ENCODE peak calls at places on chromosome 14, in five cellular contexts. X is keratinocyte, U is pancreas, N is cardiac muscle cell, E is adrenal gland. K is an unnamed sample.

GRCh38 chr14:19799880-19800279 is 3.7 kb upstream of the OR4N2 start:
- DNase-seq in U (no peak), N (no peak), X (no peak), E (no peak), K (no peak)

GRCh38 chr14:80167793-80168448 is 43.4 kb downstream of the DIO2 start:
- DNase-seq in U (no peak), N (no peak), E (no peak), X (no peak), K (no peak)

GRCh38 chr14:32339188-32339587 is 10.1 kb downstream of the AKAP6 start:
- DNase-seq in E (no peak), X (no peak), N (no peak), U (no peak), K (no peak)

GRCh38 chr14:89399594-89400068 is 17.4 kb downstream of the FOXN3 start:
- DNase-seq in U (no peak), X (no peak), E (no peak), N (peak; percentile 92), K (no peak)

GRCh38 chr14:73753887-73754880 is 40.0 kb upstream of the PNMA1 start:
- DNase-seq in U (no peak), E (no peak), N (peak; percentile 38), X (no peak), K (peak; percentile 70)

GRCh38 chr14:58914271-58914855 is 274.1 kb upstream of the DAAM1 start:
- DNase-seq in E (no peak), N (peak; percentile 11), U (no peak), X (no peak), K (no peak)

GRCh38 chr14:35470775-35471174 is 63.2 kb upstream of the INSM2 start:
- DNase-seq in E (no peak), N (peak; percentile 45), U (no peak), X (no peak), K (no peak)

GRCh38 chr14:105167303-105168092 is 1.1 kb downstream of the JAG2 start:
- DNase-seq in N (no peak), X (no peak), E (no peak), U (no peak), K (peak; percentile 26)

GRCh38 chr14:89507521-89507920 is 90.5 kb upstream of the FOXN3 start:
- DNase-seq in U (no peak), N (peak; percentile 46), X (peak; percentile 73), E (no peak), K (no peak)

GRCh38 chr14:75322746-75323145 is 44.1 kb downstream of the FOS start:
- DNase-seq in E (no peak), X (no peak), U (no peak), N (no peak), K (no peak)

GRCh38 chr14:74502236-74503019 is 8.9 kb downstream of the ISCA2 start:
- DNase-seq in E (peak; percentile 54), N (peak; percentile 58), U (no peak), X (no peak), K (no peak)

GRCh38 chr14:93977790-93978581 is 1.6 kb upstream of the ASB2 start:
- DNase-seq in N (no peak), X (no peak), U (no peak), E (no peak), K (peak; percentile 54)

GRCh38 chr14:45610303-45610702 is 357.3 kb upstream of the MIS18BP1 start:
- DNase-seq in U (no peak), N (no peak), X (no peak), E (no peak), K (no peak)

DNA sequence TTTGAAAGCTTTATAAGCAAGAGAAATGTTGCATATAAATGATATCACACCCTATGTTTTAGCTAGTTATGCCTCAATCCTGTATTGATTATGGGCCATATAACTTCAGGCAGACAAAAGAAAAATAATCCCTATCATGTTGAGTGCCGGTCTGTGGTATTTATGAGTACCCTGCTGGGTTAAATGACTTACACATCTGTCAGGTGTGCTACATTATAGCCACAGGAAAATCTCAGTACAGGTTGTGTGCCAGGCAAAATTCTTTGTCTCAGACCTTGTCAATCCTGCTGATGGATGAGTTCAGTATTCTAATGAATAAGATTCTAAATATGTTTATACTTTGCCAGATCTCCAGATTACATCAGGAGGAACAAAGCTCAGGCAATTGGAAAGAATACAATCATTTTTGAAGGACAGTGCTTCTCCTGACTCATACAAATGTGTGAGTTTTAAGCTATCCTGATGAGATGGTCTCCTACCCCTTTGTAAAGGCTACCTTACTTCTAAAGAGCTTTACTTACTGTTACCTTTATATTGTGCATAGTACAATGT is 109.8 kb upstream of the FOXG1 start:
- DNase-seq in X (no peak), N (no peak), E (no peak), U (no peak), K (no peak)
- H3K27ac ChIP-seq in X (no peak overlapping the region), N (no peak overlapping the region), E (no peak overlapping the region), U (no peak overlapping the region), K (no peak overlapping the region)

GRCh38 chr14:98433436-98433835 is 838.6 kb downstream of the BCL11B start:
- DNase-seq in U (no peak), X (no peak), E (peak; percentile 64), N (no peak), K (no peak)

DNA sequence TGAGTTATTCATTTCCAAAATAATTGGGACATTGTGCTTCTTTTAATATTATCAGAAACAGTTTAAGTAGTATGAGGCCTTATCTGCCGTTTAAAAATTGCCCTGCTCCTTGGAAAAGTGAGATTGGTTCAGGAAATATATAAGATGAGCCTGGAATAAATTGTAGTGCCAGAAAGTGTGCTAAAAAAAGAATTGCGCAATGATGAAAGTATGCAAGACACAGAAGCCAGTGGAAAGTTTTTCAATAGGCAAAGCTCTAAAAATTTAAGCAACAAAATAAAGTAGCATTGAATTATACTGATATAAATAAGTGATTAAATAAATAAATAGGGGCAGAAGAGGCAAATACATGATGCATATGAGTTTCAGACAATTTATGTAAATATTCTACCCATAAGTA is 834.9 kb downstream of the BCL11B start:
- DNase-seq in X (no peak), E (no peak), N (no peak), U (no peak), K (no peak)
- H3K4me3 ChIP-seq in X (no peak overlapping the region), E (no peak overlapping the region), N (no peak overlapping the region), U (no peak overlapping the region), K (no peak overlapping the region)

DNA sequence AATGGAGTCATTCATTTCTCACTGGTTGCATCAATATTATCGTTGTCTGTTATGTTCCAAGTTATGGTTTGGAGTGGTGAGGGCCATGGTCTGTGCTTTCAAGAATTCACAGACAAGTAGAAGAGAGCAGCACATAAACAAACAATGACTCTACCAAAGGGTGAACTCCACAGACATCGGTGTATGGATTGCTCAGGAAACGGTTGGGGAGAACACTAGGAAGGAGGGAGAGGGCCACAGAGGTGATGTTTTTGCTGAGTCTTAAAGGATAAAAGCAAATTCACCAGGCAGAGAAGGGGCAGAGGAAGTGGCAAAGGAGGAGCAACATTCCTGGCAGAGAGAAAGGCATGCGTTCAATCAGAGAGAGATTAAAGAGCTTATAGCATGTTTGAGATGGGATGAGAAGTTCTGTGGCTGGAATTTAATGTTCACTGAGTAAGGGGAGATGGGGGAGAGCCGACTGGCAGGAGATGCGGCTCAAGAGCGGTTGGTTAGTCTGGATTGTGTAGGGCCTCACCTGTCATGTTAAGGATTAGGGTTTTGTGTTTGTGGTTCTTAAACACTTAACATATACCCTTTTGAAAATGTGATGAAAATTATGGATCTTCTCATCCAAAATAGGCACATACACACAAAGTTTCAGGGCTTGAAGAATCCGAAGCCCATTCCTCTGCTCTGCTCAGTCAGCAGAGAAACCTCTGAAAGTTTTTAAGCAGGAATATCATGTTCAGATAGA is 42.3 kb upstream of the FRMD6 start:
- DNase-seq in X (no peak), E (no peak), U (no peak), N (no peak), K (no peak)
- H3K27ac ChIP-seq in X (no peak overlapping the region), E (no peak overlapping the region), U (no peak overlapping the region), N (no peak overlapping the region), K (no peak overlapping the region)

GRCh38 chr14:24401810-24402702 is 3.3 kb downstream of the NYNRIN start:
- DNase-seq in U (no peak), X (no peak), N (no peak), E (no peak), K (no peak)
- H3K4me3 ChIP-seq in U (no peak overlapping the region), X (no peak overlapping the region), N (no peak overlapping the region), E (no peak overlapping the region), K (no peak overlapping the region)

DNA sequence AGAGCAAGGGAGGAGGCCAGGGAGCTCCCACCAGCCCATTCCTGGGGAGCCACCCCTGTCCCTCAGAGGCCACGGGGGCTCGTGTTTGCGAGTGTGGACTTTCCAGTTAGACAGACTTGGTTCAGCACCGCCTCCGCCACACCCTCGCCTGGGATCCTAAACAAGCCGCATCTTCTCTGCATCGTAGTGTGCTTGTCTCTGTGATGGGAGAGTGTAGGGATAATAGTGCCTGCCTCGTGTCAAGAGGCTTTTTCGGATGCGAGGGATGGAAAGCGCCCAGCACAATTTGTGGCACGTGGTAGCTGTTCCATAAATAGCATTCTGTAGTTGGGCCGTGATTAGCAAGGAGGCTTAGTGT is 1.3 kb upstream of the PPP1R13B start:
- DNase-seq in E (no peak), U (no peak), X (no peak), N (no peak), K (peak; percentile 58)
- H3K27ac ChIP-seq in E (peak overlapping the region; percentile 86), U (peak overlapping the region; percentile 84), X (no peak overlapping the region), N (peak overlapping the region; percentile 87), K (peak overlapping the region; percentile 87)

GRCh38 chr14:22837750-22838538 is 1.6 kb downstream of the MMP14 start:
- DNase-seq in U (no peak), X (no peak), N (peak; percentile 78), E (no peak), K (peak; percentile 55)
- H3K4me3 ChIP-seq in U (peak overlapping the region; percentile 80), X (peak overlapping the region; percentile 92), N (peak overlapping the region; percentile 60), E (peak overlapping the region; percentile 90), K (peak overlapping the region; percentile 97)

DNA sequence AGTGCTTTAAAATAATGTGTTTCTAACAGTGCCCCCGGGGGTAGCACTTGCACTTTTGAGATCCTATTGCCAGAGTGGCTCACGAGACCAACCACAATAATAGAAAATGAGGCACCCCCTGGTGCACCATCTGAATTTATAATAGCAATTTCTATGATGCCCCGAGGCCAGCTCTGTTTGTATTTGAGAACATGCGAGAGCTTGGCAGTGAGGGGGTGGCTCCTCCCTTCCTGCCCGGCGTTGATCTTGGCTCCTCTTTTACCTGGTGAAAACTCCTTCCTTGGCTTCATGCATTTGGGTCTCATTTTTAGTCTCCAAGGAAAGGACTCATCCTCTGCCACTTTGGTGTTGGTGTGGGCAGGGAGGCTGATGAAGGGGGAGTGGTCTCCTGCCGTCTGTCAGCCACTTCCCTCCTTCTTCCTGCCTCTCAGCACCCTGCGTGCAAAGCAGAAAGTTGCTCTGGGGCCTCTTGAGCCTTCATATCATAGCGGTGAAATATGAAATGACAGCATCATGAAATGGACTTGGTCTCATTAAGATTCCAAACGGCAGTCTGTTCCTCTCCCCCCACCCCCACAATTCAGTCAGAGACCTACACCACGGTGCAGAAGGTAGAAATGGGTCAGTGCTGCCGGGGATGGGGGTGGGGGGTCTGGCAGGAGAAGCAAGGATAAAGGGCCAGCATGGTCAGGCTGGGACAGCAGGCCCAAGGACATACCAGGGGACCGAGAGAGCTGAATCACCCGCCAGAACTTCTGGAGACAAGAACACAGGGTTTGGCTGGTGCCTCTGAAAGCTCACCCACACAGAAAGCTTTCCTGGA is 17.7 kb upstream of the NRXN3 start:
- DNase-seq in E (peak; percentile 55), X (no peak), U (no peak), N (no peak), K (no peak)
- H3K27ac ChIP-seq in E (no peak overlapping the region), X (no peak overlapping the region), U (no peak overlapping the region), N (no peak overlapping the region), K (no peak overlapping the region)